ENCODE peak calls at places on chromosome X, in five cellular contexts. B is KG1, W is NCI-H1417, K is AML-193, S is Right ventricle myocardium superior. N is an unnamed sample.

GRCh38 chrX:24063488-24063887 is 8.7 kb downstream of the EIF2S3 start:
- DNase-seq in K (no peak), S (no peak), B (no peak), W (no peak), N (no peak)

GRCh38 chrX:120672841-120673530 is 43.1 kb upstream of the C1GALT1C1 start:
- DNase-seq in B (no peak), K (no peak), W (no peak), S (no peak), N (no peak)

GRCh38 chrX:1134156-1134555 is 78.3 kb downstream of the CRLF2 start:
- DNase-seq in B (no peak), K (no peak), S (no peak), W (no peak), N (no peak)

GRCh38 chrX:81729269-81729777 is 527.4 kb downstream of the SH3BGRL start:
- DNase-seq in B (no peak), S (no peak), W (no peak), K (no peak), N (no peak)

GRCh38 chrX:150034788-150035187 is 96.5 kb upstream of the EOLA2 start:
- DNase-seq in B (no peak), K (no peak), S (no peak), W (no peak), N (no peak)

GRCh38 chrX:132743086-132743485 is 215.3 kb downstream of the HS6ST2 start:
- DNase-seq in B (no peak), S (no peak), W (no peak), K (no peak), N (no peak)

GRCh38 chrX:45756562-45756961 is 555.9 kb upstream of the DIPK2B start:
- DNase-seq in K (no peak), W (peak; percentile 48), B (no peak), S (no peak), N (no peak)

GRCh38 chrX:21479695-21480280 is 105.6 kb downstream of the CNKSR2 start:
- DNase-seq in S (no peak), W (peak; percentile 44), B (no peak), K (peak; percentile 33), N (no peak)

GRCh38 chrX:153873282-153874090 is 12.5 kb downstream of the L1CAM start:
- DNase-seq in S (no peak), B (no peak), W (peak; percentile 29), K (no peak), N (no peak)

GRCh38 chrX:68571292-68572256 is 72.7 kb downstream of the YIPF6 start:
- DNase-seq in W (no peak), B (no peak), S (no peak), K (no peak), N (no peak)

GRCh38 chrX:39195156-39195555 is 393.9 kb downstream of the MID1IP1 start:
- DNase-seq in S (no peak), B (no peak), K (no peak), W (peak; percentile 65), N (no peak)

GRCh38 chrX:17656035-17656418 is 81.3 kb upstream of the SCML1 start:
- DNase-seq in B (no peak), W (no peak), S (no peak), K (no peak), N (no peak)

GRCh38 chrX:69045616-69046345 is 119.5 kb downstream of the PJA1 start:
- DNase-seq in W (no peak), S (no peak), K (no peak), B (no peak), N (no peak)

GRCh38 chrX:12701625-12702024 is 89.6 kb upstream of the PRPS2 start:
- DNase-seq in W (peak; percentile 84), K (no peak), B (no peak), S (peak; percentile 42), N (peak; percentile 39)

GRCh38 chrX:73867144-73867543 is 304.1 kb downstream of the CHIC1 start:
- DNase-seq in S (no peak), K (no peak), W (no peak), B (no peak), N (no peak)

GRCh38 chrX:80430826-80431501 is 10.7 kb downstream of the TENT5D start:
- DNase-seq in S (no peak), K (peak; percentile 0), W (no peak), B (no peak), N (no peak)

N was measured in right cardiac atrium.